ENCODE peak calls at places on chromosome 14, in five cellular contexts. One of them, this sample, is unnamed.

GRCh38 chr14:90505531-90505930 is 108.7 kb downstream of the CALM1 start:
- DNase-seq in K562: no peak
- DNase-seq in body of pancreas: no peak
- DNase-seq in AG10803: no peak
- DNase-seq in IMR-90: no peak
- DNase-seq in this sample: no peak

GRCh38 chr14:37899365-37899764 is 303.9 kb downstream of the TTC6 start:
- DNase-seq in K562: no peak
- DNase-seq in body of pancreas: no peak
- DNase-seq in AG10803: no peak
- DNase-seq in IMR-90: no peak
- DNase-seq in this sample: no peak

GRCh38 chr14:72500234-72500838 is 393.6 kb downstream of the DPF3 start:
- DNase-seq in K562: no peak
- DNase-seq in IMR-90: no peak
- DNase-seq in body of pancreas: no peak
- DNase-seq in AG10803: no peak
- DNase-seq in this sample: no peak

GRCh38 chr14:58656671-58657411 is 19.1 kb downstream of the DACT1 start:
- DNase-seq in K562: no peak
- DNase-seq in IMR-90: no peak
- DNase-seq in body of pancreas: no peak
- DNase-seq in AG10803: no peak
- DNase-seq in this sample: no peak

GRCh38 chr14:23095196-23096108 is at the start of gene C14orf119:
- DNase-seq in AG10803: peak
- DNase-seq in body of pancreas: peak
- DNase-seq in K562: peak
- DNase-seq in IMR-90: peak
- DNase-seq in this sample: peak

GRCh38 chr14:79293482-79293881 is 917.8 kb downstream of the DIO2 start:
- DNase-seq in body of pancreas: no peak
- DNase-seq in AG10803: no peak
- DNase-seq in K562: no peak
- DNase-seq in IMR-90: peak
- DNase-seq in this sample: no peak

GRCh38 chr14:57578427-57579220 is 85.0 kb upstream of the CCDC198 start:
- DNase-seq in AG10803: no peak
- DNase-seq in K562: no peak
- DNase-seq in IMR-90: no peak
- DNase-seq in body of pancreas: no peak
- DNase-seq in this sample: peak

GRCh38 chr14:31994391-31995033 is 82.6 kb upstream of the ARHGAP5 start:
- DNase-seq in IMR-90: no peak
- DNase-seq in K562: no peak
- DNase-seq in AG10803: no peak
- DNase-seq in body of pancreas: no peak
- DNase-seq in this sample: no peak

GRCh38 chr14:57889245-57889644 is 23.4 kb upstream of the SLC35F4 start:
- DNase-seq in IMR-90: no peak
- DNase-seq in AG10803: peak
- DNase-seq in K562: no peak
- DNase-seq in body of pancreas: peak
- DNase-seq in this sample: peak

GRCh38 chr14:89767861-89768268 is 186.7 kb downstream of the EFCAB11 start:
- DNase-seq in body of pancreas: peak
- DNase-seq in K562: no peak
- DNase-seq in IMR-90: peak
- DNase-seq in AG10803: peak
- DNase-seq in this sample: peak

GRCh38 chr14:51805541-51805940 is 54.9 kb upstream of the GNG2 start:
- DNase-seq in IMR-90: no peak
- DNase-seq in AG10803: no peak
- DNase-seq in K562: no peak
- DNase-seq in body of pancreas: no peak
- DNase-seq in this sample: no peak
- TF ChIP-seq CTCF in IMR-90: no peak
- TF ChIP-seq CTCF in AG10803: no peak
- TF ChIP-seq CTCF in K562: no peak
- TF ChIP-seq CTCF in body of pancreas: no peak
- TF ChIP-seq CTCF in this sample: peak

GRCh38 chr14:76376409-76376877 is 506 bp downstream of the ESRRB start:
- DNase-seq in IMR-90: no peak
- DNase-seq in AG10803: no peak
- DNase-seq in body of pancreas: no peak
- DNase-seq in K562: no peak
- DNase-seq in this sample: no peak
- H3K4me3 ChIP-seq in IMR-90: no peak
- H3K4me3 ChIP-seq in AG10803: peak
- H3K4me3 ChIP-seq in body of pancreas: peak
- H3K4me3 ChIP-seq in K562: no peak
- H3K4me3 ChIP-seq in this sample: peak

DNA sequence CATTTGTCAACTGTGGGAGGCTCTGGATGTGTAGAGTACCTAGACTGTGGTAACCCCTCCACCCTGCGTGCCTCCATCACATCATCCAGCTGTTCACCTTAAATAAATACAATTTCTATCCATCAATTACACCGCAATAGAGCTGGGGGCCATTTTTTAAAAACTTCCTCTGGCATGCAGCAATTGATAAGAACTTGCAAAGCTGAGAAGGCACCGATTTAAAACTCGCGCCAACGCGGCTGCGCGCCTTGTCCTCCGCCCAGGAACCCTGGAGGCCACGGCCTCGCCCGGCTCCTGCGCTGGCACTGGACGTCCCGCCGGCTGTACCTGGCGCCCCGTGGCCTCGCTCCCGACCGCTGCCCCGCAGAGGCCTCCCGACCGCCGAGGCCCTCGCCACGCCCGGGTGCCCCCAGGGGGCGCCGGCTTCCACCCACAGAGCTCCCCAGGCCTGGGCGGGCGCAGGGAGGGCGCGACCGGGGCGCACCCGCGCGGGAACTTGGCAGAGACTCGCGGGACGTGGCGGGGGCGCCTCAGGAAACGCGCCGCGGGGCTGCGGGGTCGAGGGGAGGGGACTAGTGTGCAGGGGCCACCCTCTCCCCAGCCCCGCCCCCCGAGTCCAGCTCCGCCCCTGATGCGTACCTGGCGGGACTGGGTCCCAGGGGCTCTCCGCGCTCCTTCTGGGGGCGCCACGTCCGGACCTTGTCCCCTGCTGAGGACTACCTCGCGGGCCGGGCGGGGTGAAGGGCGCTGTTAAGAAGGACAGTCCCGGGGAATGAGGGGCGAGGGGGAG is 65.6 kb downstream of the TNFAIP2 start:
- DNase-seq in AG10803: peak
- DNase-seq in IMR-90: no peak
- DNase-seq in body of pancreas: no peak
- DNase-seq in K562: no peak
- DNase-seq in this sample: no peak
- TF ChIP-seq CTCF in AG10803: peak
- TF ChIP-seq CTCF in IMR-90: peak
- TF ChIP-seq CTCF in body of pancreas: no peak
- TF ChIP-seq CTCF in K562: no peak
- TF ChIP-seq CTCF in this sample: no peak

GRCh38 chr14:64983439-64984310 is 3.0 kb upstream of the FNTB start:
- DNase-seq in IMR-90: peak
- DNase-seq in body of pancreas: peak
- DNase-seq in K562: peak
- DNase-seq in AG10803: peak
- DNase-seq in this sample: no peak
- H3K4me3 ChIP-seq in IMR-90: no peak
- H3K4me3 ChIP-seq in body of pancreas: no peak
- H3K4me3 ChIP-seq in K562: no peak
- H3K4me3 ChIP-seq in AG10803: peak
- H3K4me3 ChIP-seq in this sample: peak

DNA sequence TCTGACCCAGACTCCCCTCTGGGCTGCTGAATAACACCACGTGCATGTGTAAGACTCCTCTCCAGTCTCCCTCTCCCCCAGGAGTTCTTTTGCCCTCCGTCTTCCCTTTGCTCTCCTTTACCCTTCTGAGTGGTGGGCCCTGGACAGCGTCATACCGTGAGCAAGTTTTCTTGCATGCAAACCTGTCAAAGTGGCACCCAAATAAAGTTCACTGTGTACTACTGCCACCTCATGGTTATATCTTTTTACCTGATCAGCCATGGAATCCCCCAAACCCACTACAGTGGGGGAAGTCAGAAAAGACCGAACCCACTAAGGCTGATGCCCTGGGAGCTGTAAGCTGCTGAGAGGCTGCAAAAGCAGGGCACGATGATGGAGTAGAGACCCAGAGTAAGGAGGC is 131.1 kb upstream of the VRK1 start:
- DNase-seq in K562: no peak
- DNase-seq in IMR-90: no peak
- DNase-seq in AG10803: no peak
- DNase-seq in body of pancreas: no peak
- DNase-seq in this sample: no peak
- TF ChIP-seq CTCF in K562: peak
- TF ChIP-seq CTCF in IMR-90: no peak
- TF ChIP-seq CTCF in AG10803: no peak
- TF ChIP-seq CTCF in body of pancreas: no peak
- TF ChIP-seq CTCF in this sample: no peak

GRCh38 chr14:95533822-95534221 is 1.0 kb upstream of the GLRX5 start:
- DNase-seq in AG10803: peak
- DNase-seq in IMR-90: no peak
- DNase-seq in K562: no peak
- DNase-seq in body of pancreas: no peak
- DNase-seq in this sample: no peak
- H3K4me3 ChIP-seq in AG10803: peak
- H3K4me3 ChIP-seq in IMR-90: peak
- H3K4me3 ChIP-seq in K562: peak
- H3K4me3 ChIP-seq in body of pancreas: peak
- H3K4me3 ChIP-seq in this sample: peak

DNA sequence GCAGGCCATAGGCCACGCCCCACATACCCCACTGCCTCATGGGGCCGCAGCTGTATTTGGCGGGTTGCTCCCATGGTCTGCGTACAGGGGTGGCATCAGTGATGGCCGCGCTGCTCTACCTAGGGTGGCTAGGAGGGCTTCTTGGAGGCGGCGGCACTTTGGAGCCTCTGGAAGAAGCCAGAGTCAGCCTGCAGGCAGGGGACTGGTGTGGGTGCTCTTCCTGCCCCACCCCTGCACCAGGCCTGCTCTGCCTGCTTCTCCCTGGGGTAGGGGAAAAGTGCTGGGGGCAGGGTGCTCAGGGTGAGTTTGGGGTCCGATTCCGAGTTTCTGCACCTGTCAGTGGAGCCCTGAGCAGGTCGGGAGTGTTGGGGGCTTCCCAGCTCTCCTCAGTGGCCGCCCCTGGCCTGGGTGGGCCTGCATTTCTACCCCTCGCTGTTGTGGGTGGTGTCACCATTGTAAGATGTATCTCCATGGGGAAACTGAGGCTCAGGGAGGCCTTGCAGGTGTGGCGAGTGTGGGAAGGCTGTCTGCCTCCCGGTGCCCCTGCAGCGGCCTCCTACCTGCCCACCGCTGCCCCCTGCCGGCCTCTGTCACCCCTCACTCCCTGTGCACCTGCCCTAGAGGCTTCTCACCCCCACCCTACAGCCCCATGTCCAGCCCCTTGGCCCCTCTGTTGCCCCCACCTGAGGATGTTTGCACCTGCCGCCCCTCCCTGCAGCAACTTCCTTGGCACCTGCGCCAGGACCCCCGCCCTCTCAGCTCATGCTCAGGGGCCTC is 5.5 kb downstream of the CEP170B start:
- DNase-seq in IMR-90: no peak
- DNase-seq in K562: no peak
- DNase-seq in body of pancreas: peak
- DNase-seq in AG10803: no peak
- DNase-seq in this sample: no peak
- TF ChIP-seq CTCF in IMR-90: peak
- TF ChIP-seq CTCF in K562: peak
- TF ChIP-seq CTCF in body of pancreas: peak
- TF ChIP-seq CTCF in AG10803: peak
- TF ChIP-seq CTCF in this sample: peak

GRCh38 chr14:70812124-70812818 is 3.0 kb upstream of the MAP3K9 start:
- DNase-seq in body of pancreas: no peak
- DNase-seq in K562: no peak
- DNase-seq in AG10803: no peak
- DNase-seq in IMR-90: no peak
- DNase-seq in this sample: no peak

GRCh38 chr14:70811065-70811464 is 1.8 kb upstream of the MAP3K9 start:
- DNase-seq in IMR-90: peak
- DNase-seq in AG10803: no peak
- DNase-seq in K562: no peak
- DNase-seq in body of pancreas: no peak
- DNase-seq in this sample: no peak

GRCh38 chr14:70816525-70816924 is 7.2 kb upstream of the MAP3K9 start:
- DNase-seq in IMR-90: no peak
- DNase-seq in AG10803: no peak
- DNase-seq in body of pancreas: no peak
- DNase-seq in K562: no peak
- DNase-seq in this sample: no peak

GRCh38 chr14:70811578-70811977 is 2.3 kb upstream of the MAP3K9 start:
- DNase-seq in IMR-90: no peak
- DNase-seq in body of pancreas: no peak
- DNase-seq in AG10803: no peak
- DNase-seq in K562: no peak
- DNase-seq in this sample: no peak

GRCh38 chr14:70814466-70814865 is 5.2 kb upstream of the MAP3K9 start:
- DNase-seq in K562: no peak
- DNase-seq in body of pancreas: no peak
- DNase-seq in AG10803: no peak
- DNase-seq in IMR-90: no peak
- DNase-seq in this sample: no peak
- H3K4me3 ChIP-seq in K562: no peak
- H3K4me3 ChIP-seq in body of pancreas: no peak
- H3K4me3 ChIP-seq in AG10803: no peak
- H3K4me3 ChIP-seq in IMR-90: no peak
- H3K4me3 ChIP-seq in this sample: no peak

DNA sequence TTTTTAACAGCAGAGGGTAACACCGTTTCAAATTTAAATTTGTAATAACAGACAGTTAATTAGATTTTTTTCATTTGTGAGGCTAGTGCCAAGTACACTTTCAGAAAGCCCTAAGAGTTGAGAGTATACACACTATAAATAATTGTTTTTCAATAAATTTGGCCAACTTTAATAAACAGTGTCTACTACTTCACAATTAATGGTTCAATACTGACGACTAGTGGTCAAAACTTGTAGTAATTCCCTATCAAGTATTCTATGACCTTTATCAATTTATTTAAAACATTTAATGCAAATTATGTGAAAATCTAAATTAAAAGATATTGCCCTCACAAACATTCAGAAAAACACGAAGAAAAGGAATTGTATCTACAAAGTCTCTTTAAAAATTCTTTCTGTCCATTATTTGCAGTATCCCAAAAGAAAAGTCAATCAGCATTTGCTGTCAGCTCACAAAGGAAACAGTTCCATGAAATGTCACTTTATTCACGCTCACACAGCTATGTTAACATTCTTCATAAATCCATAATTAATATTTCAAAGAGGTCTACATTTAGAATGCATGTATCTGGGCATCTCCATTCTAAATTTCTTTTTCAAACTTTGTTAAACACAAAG is 91.2 kb downstream of the CEP128 start:
- DNase-seq in body of pancreas: no peak
- DNase-seq in AG10803: peak
- DNase-seq in K562: peak
- DNase-seq in IMR-90: peak
- DNase-seq in this sample: peak
- TF ChIP-seq CTCF in body of pancreas: peak
- TF ChIP-seq CTCF in AG10803: peak
- TF ChIP-seq CTCF in K562: peak
- TF ChIP-seq CTCF in IMR-90: peak
- TF ChIP-seq CTCF in this sample: no peak